ENCODE peak calls at places on chromosomes 1 and 21, in six cellular contexts. N is H1, J is GM12878, Z is K562, O is HepG2, L is IMR-90. E is an unnamed sample.

GRCh38 chr21:14787312-14787711 is 241.2 kb upstream of the SAMSN1 start:
- DNase-seq in N (no peak), J (no peak), Z (no peak), O (no peak), L (no peak), E (no peak)

GRCh38 chr1:205420938-205421337 is 918 bp downstream of the LEMD1 start:
- DNase-seq in N (no peak), J (no peak), Z (no peak), O (no peak), L (no peak), E (no peak)

GRCh38 chr1:91811363-91812025 is 74.5 kb downstream of the TGFBR3 start:
- DNase-seq in N (no peak), J (no peak), Z (no peak), O (no peak), L (no peak), E (no peak)

GRCh38 chr1:1233567-1233892 is 1.5 kb downstream of the B3GALT6 start:
- DNase-seq in N (no peak), J (no peak), Z (no peak), O (no peak), L (no peak), E (no peak)

GRCh38 chr1:78003882-78004718 is 639 bp upstream of the DNAJB4 start:
- DNase-seq in N (no peak), J (peak; percentile 65), Z (peak; percentile 58), O (peak; percentile 77), L (peak; percentile 83), E (peak; percentile 88)

GRCh38 chr1:160807738-160808137 is 11.8 kb downstream of the LY9 start:
- DNase-seq in N (no peak), J (no peak), Z (no peak), O (no peak), L (no peak), E (no peak)

GRCh38 chr1:197918815-197919522 is 1.8 kb downstream of the LHX9 start:
- DNase-seq in N (no peak), J (no peak), Z (no peak), O (no peak), L (no peak), E (no peak)

GRCh38 chr1:200740291-200741212 is 1.9 kb downstream of the CAMSAP2 start:
- DNase-seq in N (no peak), J (no peak), Z (no peak), O (no peak), L (peak; percentile 27), E (no peak)

GRCh38 chr1:6942990-6943389 is 157.7 kb downstream of the CAMTA1 start:
- DNase-seq in N (no peak), J (no peak), Z (no peak), O (no peak), L (no peak), E (no peak)

GRCh38 chr21:15592271-15592860 is 137.4 kb upstream of the USP25 start:
- DNase-seq in N (no peak), J (no peak), Z (no peak), O (peak; percentile 44), L (peak; percentile 45), E (peak; percentile 21)

GRCh38 chr1:31959521-31959920 is 21.4 kb upstream of the PTP4A2 start:
- DNase-seq in N (no peak), J (no peak), Z (no peak), O (no peak), L (no peak), E (no peak)

GRCh38 chr1:118100686-118101300 is 84.2 kb downstream of the SPAG17 start:
- DNase-seq in N (no peak), J (no peak), Z (no peak), O (no peak), L (no peak), E (no peak)

GRCh38 chr1:28719332-28719619 is 17.5 kb upstream of the YTHDF2 start:
- DNase-seq in N (no peak), J (no peak), Z (no peak), O (no peak), L (no peak), E (no peak)

GRCh38 chr1:95287825-95288224 is 53.8 kb downstream of the RWDD3 start:
- DNase-seq in N (no peak), J (no peak), Z (no peak), O (peak; percentile 20), L (no peak), E (no peak)

GRCh38 chr1:154622503-154623039 is 14.6 kb upstream of the ADAR start:
- DNase-seq in N (no peak), J (no peak), Z (no peak), O (no peak), L (no peak), E (no peak)
- H4K20me1 ChIP-seq in N (peaks cover 9% of the 10 kb centered on the region), J (no peaks in the 10 kb centered on the region), Z (no peaks in the 10 kb centered on the region), O (peaks cover 39% of the 10 kb centered on the region), L (peaks cover 68% of the 10 kb centered on the region), E (peaks cover 3% of the 10 kb centered on the region)

GRCh38 chr1:10212476-10212875 is 2.1 kb downstream of the KIF1B start:
- DNase-seq in N (no peak), J (no peak), Z (no peak), O (no peak), L (no peak), E (no peak)
- TF ChIP-seq CEBPB in N (no peak), J (no peak), Z (no peak), O (no peak), L (no peak), E (no peak)

GRCh38 chr1:9164537-9164910 is 35.6 kb upstream of the GPR157 start:
- DNase-seq in N (no peak), J (no peak), Z (no peak), O (no peak), L (no peak), E (no peak)
- H4K20me1 ChIP-seq in N (peaks cover 19% of the 10 kb centered on the region), J (no peaks in the 10 kb centered on the region), Z (peaks cover 14% of the 10 kb centered on the region), O (peaks cover 89% of the 10 kb centered on the region), L (peaks cover 88% of the 10 kb centered on the region), E (peaks cover 8% of the 10 kb centered on the region)

GRCh38 chr1:225607355-225607754 is 45.6 kb downstream of the ENAH start:
- DNase-seq in N (no peak), J (no peak), Z (no peak), O (no peak), L (no peak), E (no peak)
- TF ChIP-seq CEBPB in N (no peak), J (no peak), Z (no peak), O (no peak), L (no peak), E (no peak)

GRCh38 chr1:54323324-54323739 is 82.9 kb downstream of the SSBP3 start:
- DNase-seq in N (no peak), J (no peak), Z (no peak), O (peak; percentile 64), L (no peak), E (no peak)
- H4K20me1 ChIP-seq in N (peaks cover 21% of the 10 kb centered on the region), J (no peaks in the 10 kb centered on the region), Z (peaks cover 62% of the 10 kb centered on the region), O (peaks cover 5% of the 10 kb centered on the region), L (peaks cover 27% of the 10 kb centered on the region), E (no peaks in the 10 kb centered on the region)

DNA sequence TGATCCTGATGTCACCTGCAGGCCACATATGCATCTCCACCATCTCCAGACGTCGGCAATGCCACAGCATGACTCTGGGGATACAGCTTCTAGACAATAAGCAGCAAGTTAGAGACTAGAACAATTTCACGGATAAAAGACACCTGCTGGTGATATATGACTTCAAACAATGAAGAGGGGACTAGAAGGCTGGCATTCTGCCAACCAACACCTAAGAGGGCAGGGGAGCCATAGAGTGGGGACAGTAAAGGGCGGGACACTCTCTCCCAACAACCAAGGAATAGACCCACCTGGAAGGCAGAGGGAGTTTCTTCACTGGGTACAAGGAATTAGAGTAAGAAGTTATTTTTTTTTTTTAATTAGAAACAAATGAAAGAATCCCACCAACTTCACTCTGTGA is 126.8 kb downstream of the SIM2 start:
- DNase-seq in N (no peak), J (no peak), Z (peak; percentile 36), O (no peak), L (no peak), E (no peak)
- TF ChIP-seq CEBPB in N (no peak), J (no peak), Z (no peak), O (no peak), L (no peak), E (no peak)

GRCh38 chr1:26826261-26827201 is at the start of gene ZDHHC18:
- DNase-seq in N (no peak), J (no peak), Z (peak; percentile 97), O (peak; percentile 38), L (peak; percentile 33), E (no peak)

GRCh38 chr1:26827205-26827604 is 717 bp downstream of the ZDHHC18 start:
- DNase-seq in N (no peak), J (no peak), Z (no peak), O (no peak), L (no peak), E (no peak)

GRCh38 chr1:26828352-26829093 is 2.0 kb downstream of the ZDHHC18 start:
- DNase-seq in N (no peak), J (no peak), Z (peak; percentile 23), O (no peak), L (no peak), E (no peak)

GRCh38 chr1:26829214-26829911 is 2.9 kb downstream of the ZDHHC18 start:
- DNase-seq in N (no peak), J (no peak), Z (peak; percentile 14), O (no peak), L (no peak), E (no peak)

GRCh38 chr1:26827663-26828062 is 1.2 kb downstream of the ZDHHC18 start:
- DNase-seq in N (no peak), J (no peak), Z (peak; percentile 14), O (no peak), L (no peak), E (no peak)
- H4K20me1 ChIP-seq in N (peaks cover 9% of the 10 kb centered on the region), J (no peaks in the 10 kb centered on the region), Z (peaks cover 16% of the 10 kb centered on the region), O (peaks cover 4% of the 10 kb centered on the region), L (peaks cover 41% of the 10 kb centered on the region), E (no peaks in the 10 kb centered on the region)